ENCODE peak calls at places on chromosomes 11 and 22, in ten cellular contexts. D is IMR-90, F is esophagus squamous epithelium, N is heart left ventricle, P is A549, E is uterus, B is body of pancreas, V is Peyer's patch, Z is spleen, W is testis. H is an unnamed sample.

GRCh38 chr11:118621071-118621815 is 13.8 kb downstream of the PHLDB1 start:
- DNase-seq in D (peak; percentile 86), F (no peak), N (peak; percentile 93), P (no peak), E (peak; percentile 91), B (peak; percentile 69), V (peak; percentile 80), Z (peak; percentile 87), W (peak; percentile 91), H (no peak)

GRCh38 chr22:47351836-47352579 is 589.6 kb downstream of the TBC1D22A start:
- DNase-seq in D (no peak), F (no peak), N (no peak), P (no peak), E (no peak), B (no peak), V (peak; percentile 42), Z (peak; percentile 53), W (peak; percentile 6), H (peak; percentile 65)

GRCh38 chr11:64378335-64378884 is 19.4 kb downstream of the RPS6KA4 start:
- DNase-seq in D (no peak), F (no peak), N (peak; percentile 40), P (no peak), E (no peak), B (peak; percentile 65), V (no peak), Z (no peak), W (peak; percentile 90), H (no peak)

GRCh38 chr22:35631597-35631996 is 14.5 kb upstream of the MB start:
- DNase-seq in D (no peak), F (no peak), N (no peak), P (peak; percentile 81), E (no peak), B (peak; percentile 66), V (peak; percentile 80), Z (peak; percentile 68), W (peak; percentile 59), H (no peak)

GRCh38 chr11:100918551-100919500 is 210.8 kb downstream of the PGR start:
- DNase-seq in D (peak; percentile 43), F (no peak), N (no peak), P (peak; percentile 36), E (no peak), B (peak; percentile 21), V (no peak), Z (no peak), W (no peak), H (no peak)

GRCh38 chr11:73114835-73115220 is 27.3 kb downstream of the FCHSD2 start:
- DNase-seq in D (no peak), F (no peak), N (no peak), P (no peak), E (no peak), B (no peak), V (no peak), Z (no peak), W (no peak), H (no peak)

GRCh38 chr11:76626921-76627391 is 43.6 kb downstream of the LRRC32 start:
- DNase-seq in D (peak; percentile 29), F (no peak), N (no peak), P (no peak), E (no peak), B (no peak), V (peak; percentile 30), Z (no peak), W (no peak), H (peak; percentile 84)

GRCh38 chr11:47672283-47672730 is 29.9 kb upstream of the MTCH2 start:
- DNase-seq in D (peak; percentile 37), F (no peak), N (no peak), P (peak; percentile 57), E (no peak), B (no peak), V (no peak), Z (no peak), W (no peak), H (no peak)

GRCh38 chr11:107808526-107808925 is 50.1 kb downstream of the SLC35F2 start:
- DNase-seq in D (no peak), F (no peak), N (no peak), P (no peak), E (no peak), B (no peak), V (no peak), Z (no peak), W (no peak), H (no peak)

GRCh38 chr11:118304227-118304808 is at the start of gene CD3E:
- DNase-seq in D (no peak), F (no peak), N (no peak), P (no peak), E (no peak), B (no peak), V (no peak), Z (peak; percentile 75), W (no peak), H (no peak)

GRCh38 chr22:47199261-47199948 is 437.0 kb downstream of the TBC1D22A start:
- DNase-seq in D (no peak), F (no peak), N (no peak), P (no peak), E (no peak), B (peak; percentile 9), V (peak; percentile 52), Z (peak; percentile 67), W (peak; percentile 15), H (peak; percentile 52)

GRCh38 chr11:65623852-65624616 is 8.5 kb downstream of the PCNX3 start:
- DNase-seq in D (no peak), F (no peak), N (no peak), P (no peak), E (no peak), B (no peak), V (no peak), Z (no peak), W (no peak), H (no peak)
- TF ChIP-seq POLR2A in D (no peak), F (no peak), N (no peak), P (no peak), E (no peak), B (no peak), V (no peak), Z (no peak), W (no peak), H (no peak)

DNA sequence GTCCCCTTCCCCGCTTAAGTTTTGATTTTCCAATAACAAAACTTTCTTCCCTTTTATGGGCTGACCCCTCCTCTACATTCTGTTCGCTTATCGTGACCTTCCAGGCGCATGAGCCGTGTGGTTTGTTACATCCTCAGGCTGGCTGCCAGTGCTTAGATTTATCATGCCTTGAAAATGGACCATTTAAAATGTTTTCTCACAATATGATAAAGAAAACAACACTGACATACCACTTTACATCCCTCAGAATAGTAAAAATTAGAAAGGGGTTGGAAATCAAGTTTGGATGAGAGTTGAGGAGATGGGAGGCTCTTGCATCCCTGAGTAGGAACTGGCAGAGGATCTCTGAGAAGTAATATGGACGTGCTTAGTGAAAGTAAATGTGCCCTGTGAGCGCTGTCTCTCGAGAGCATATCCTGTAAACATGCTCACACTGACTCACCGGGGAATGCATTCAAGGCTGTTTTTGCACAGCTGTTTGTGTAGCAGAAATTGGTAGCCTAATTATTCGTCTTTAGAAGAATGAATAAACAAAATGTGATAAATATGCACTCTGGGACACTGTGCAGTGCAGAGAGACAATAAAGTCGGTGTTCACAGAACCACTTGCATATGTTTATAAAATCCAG is 17.1 kb upstream of the TOLLIP start:
- DNase-seq in D (peak; percentile 73), F (no peak), N (no peak), P (no peak), E (no peak), B (no peak), V (no peak), Z (no peak), W (no peak), H (no peak)
- H3K4me1 ChIP-seq in D (peaks cover 4% of the 10 kb centered on the region), F (peaks cover 6% of the 10 kb centered on the region), N (no peaks in the 10 kb centered on the region), P (no peaks in the 10 kb centered on the region), E (no peaks in the 10 kb centered on the region), B (no peaks in the 10 kb centered on the region), V (no peaks in the 10 kb centered on the region), Z (peaks cover 18% of the 10 kb centered on the region), W (no peaks in the 10 kb centered on the region), H (no peaks in the 10 kb centered on the region)

DNA sequence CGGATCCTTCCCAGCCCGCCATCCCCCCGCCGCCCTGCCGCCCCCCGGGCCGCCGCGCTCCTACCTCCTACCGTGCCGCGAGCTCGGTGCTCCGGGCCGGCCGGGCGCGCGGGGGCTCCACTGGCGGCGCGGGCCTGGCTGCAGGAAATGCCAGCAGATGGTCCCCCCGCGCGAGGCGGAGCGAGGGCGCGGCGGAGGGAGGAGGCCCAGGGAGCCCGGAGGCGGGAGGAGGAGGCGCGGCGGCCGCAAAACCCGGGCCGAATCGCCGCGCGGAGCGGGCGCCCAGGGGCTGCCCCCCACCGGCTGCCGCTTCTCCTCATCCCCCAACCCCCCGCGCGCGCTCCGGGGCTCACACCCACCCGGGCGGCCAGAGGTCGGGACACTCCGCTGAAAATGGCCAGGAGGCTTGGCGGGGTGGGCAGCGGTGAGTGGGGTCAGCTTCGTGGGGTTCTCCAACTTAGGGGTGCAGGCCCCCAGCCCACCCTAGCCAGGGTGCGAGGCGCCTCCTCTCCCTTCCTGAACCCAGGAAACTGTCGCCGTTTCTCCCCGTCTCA is at the start of gene OSBPL5:
- DNase-seq in D (peak; percentile 59), F (no peak), N (peak; percentile 86), P (peak; percentile 22), E (peak; percentile 82), B (peak; percentile 75), V (peak; percentile 85), Z (peak; percentile 91), W (peak; percentile 77), H (no peak)
- TF ChIP-seq POLR2A in D (peak; percentile 59), F (peak; percentile 54), N (no peak), P (peak; percentile 37), E (peak; percentile 49), B (peak; percentile 23), V (peak; percentile 25), Z (no peak), W (no peak), H (peak; percentile 74)

GRCh38 chr11:14054708-14055107 is 92.2 kb downstream of the SPON1 start:
- DNase-seq in D (no peak), F (no peak), N (peak; percentile 60), P (no peak), E (peak; percentile 63), B (no peak), V (no peak), Z (no peak), W (no peak), H (no peak)

GRCh38 chr11:14058061-14058460 is 95.5 kb downstream of the SPON1 start:
- DNase-seq in D (no peak), F (no peak), N (no peak), P (no peak), E (no peak), B (no peak), V (no peak), Z (no peak), W (no peak), H (no peak)

GRCh38 chr11:14059491-14059890 is 97.0 kb downstream of the SPON1 start:
- DNase-seq in D (no peak), F (no peak), N (no peak), P (no peak), E (no peak), B (no peak), V (no peak), Z (no peak), W (no peak), H (no peak)

GRCh38 chr11:14052198-14052597 is 89.7 kb downstream of the SPON1 start:
- DNase-seq in D (no peak), F (no peak), N (no peak), P (no peak), E (no peak), B (no peak), V (no peak), Z (no peak), W (no peak), H (no peak)

DNA sequence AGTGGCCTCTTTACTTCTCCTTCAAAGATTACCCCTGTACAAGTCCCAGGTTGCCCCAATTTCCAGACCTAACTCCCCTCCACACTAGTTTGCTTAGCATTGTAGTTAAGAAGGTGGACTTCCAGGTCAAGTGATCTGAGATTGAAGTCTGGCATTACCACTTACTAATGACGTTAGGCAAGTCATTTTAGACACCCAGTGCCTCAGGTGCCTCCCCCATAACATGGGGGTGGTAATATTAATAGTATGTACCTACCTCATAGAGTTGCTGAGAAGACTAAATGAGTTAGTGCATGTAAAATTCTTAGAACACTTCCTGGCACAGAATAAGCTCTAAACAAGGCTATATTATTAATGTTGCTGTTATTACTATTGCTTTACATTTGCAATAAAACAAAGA is 93.4 kb downstream of the SPON1 start:
- DNase-seq in D (no peak), F (no peak), N (no peak), P (no peak), E (no peak), B (no peak), V (no peak), Z (no peak), W (no peak), H (no peak)
- H3K4me1 ChIP-seq in D (no peaks in the 10 kb centered on the region), F (peaks cover 21% of the 10 kb centered on the region), N (peaks cover 13% of the 10 kb centered on the region), P (no peaks in the 10 kb centered on the region), E (no peaks in the 10 kb centered on the region), B (no peaks in the 10 kb centered on the region), V (no peaks in the 10 kb centered on the region), Z (no peaks in the 10 kb centered on the region), W (no peaks in the 10 kb centered on the region), H (no peaks in the 10 kb centered on the region)

H was measured in vagina.